ENCODE peak calls at places on chromosomes 16 and 17, in six cellular contexts. One of them, this sample, is unnamed.

GRCh38 chr17:43900858-43901754 is 6.2 kb downstream of the MPP2 start:
- DNase-seq in WTC11: no peak
- DNase-seq in lower leg skin: no peak
- DNase-seq in cardiac fibroblast: no peak
- DNase-seq in psoas muscle: no peak
- DNase-seq in CD4-positive, alpha-beta T cell: no peak
- DNase-seq in this sample: no peak

GRCh38 chr16:6884002-6884401 is 448.6 kb upstream of the RBFOX1 start:
- DNase-seq in WTC11: no peak
- DNase-seq in lower leg skin: no peak
- DNase-seq in cardiac fibroblast: no peak
- DNase-seq in psoas muscle: no peak
- DNase-seq in CD4-positive, alpha-beta T cell: no peak
- DNase-seq in this sample: no peak

GRCh38 chr17:75430159-75430748 is 24.8 kb upstream of the GRB2 start:
- DNase-seq in WTC11: peak
- DNase-seq in lower leg skin: no peak
- DNase-seq in cardiac fibroblast: peak
- DNase-seq in psoas muscle: no peak
- DNase-seq in CD4-positive, alpha-beta T cell: no peak
- DNase-seq in this sample: no peak

GRCh38 chr17:58215685-58216084 is 3.4 kb downstream of the MKS1 start:
- DNase-seq in WTC11: no peak
- DNase-seq in lower leg skin: no peak
- DNase-seq in cardiac fibroblast: no peak
- DNase-seq in psoas muscle: no peak
- DNase-seq in CD4-positive, alpha-beta T cell: no peak
- DNase-seq in this sample: no peak

GRCh38 chr17:75676461-75676860 is 9.3 kb downstream of the SAP30BP start:
- DNase-seq in WTC11: no peak
- DNase-seq in lower leg skin: no peak
- DNase-seq in cardiac fibroblast: no peak
- DNase-seq in psoas muscle: no peak
- DNase-seq in CD4-positive, alpha-beta T cell: no peak
- DNase-seq in this sample: no peak

GRCh38 chr16:81483064-81483969 is 38.7 kb downstream of the CMIP start:
- DNase-seq in WTC11: no peak
- DNase-seq in lower leg skin: no peak
- DNase-seq in cardiac fibroblast: no peak
- DNase-seq in psoas muscle: no peak
- DNase-seq in CD4-positive, alpha-beta T cell: no peak
- DNase-seq in this sample: no peak

GRCh38 chr17:72087876-72088275 is 32.9 kb upstream of the SOX9 start:
- DNase-seq in WTC11: no peak
- DNase-seq in lower leg skin: no peak
- DNase-seq in cardiac fibroblast: no peak
- DNase-seq in psoas muscle: no peak
- DNase-seq in CD4-positive, alpha-beta T cell: no peak
- DNase-seq in this sample: no peak

GRCh38 chr17:17503566-17504130 is 7.5 kb upstream of the RASD1 start:
- DNase-seq in WTC11: no peak
- DNase-seq in lower leg skin: no peak
- DNase-seq in cardiac fibroblast: peak
- DNase-seq in psoas muscle: peak
- DNase-seq in CD4-positive, alpha-beta T cell: no peak
- DNase-seq in this sample: no peak

GRCh38 chr17:35749560-35750412 is 3.3 kb downstream of the GAS2L2 start:
- DNase-seq in WTC11: peak
- DNase-seq in lower leg skin: no peak
- DNase-seq in cardiac fibroblast: peak
- DNase-seq in psoas muscle: no peak
- DNase-seq in CD4-positive, alpha-beta T cell: no peak
- DNase-seq in this sample: no peak

GRCh38 chr17:48240562-48241130 is 133.1 kb downstream of the SNX11 start:
- DNase-seq in WTC11: no peak
- DNase-seq in lower leg skin: no peak
- DNase-seq in cardiac fibroblast: peak
- DNase-seq in psoas muscle: no peak
- DNase-seq in CD4-positive, alpha-beta T cell: no peak
- DNase-seq in this sample: no peak

GRCh38 chr16:50303605-50304466 is 37.5 kb downstream of the ADCY7 start:
- DNase-seq in WTC11: no peak
- DNase-seq in lower leg skin: no peak
- DNase-seq in cardiac fibroblast: peak
- DNase-seq in psoas muscle: no peak
- DNase-seq in CD4-positive, alpha-beta T cell: no peak
- DNase-seq in this sample: no peak

GRCh38 chr16:21959050-21959449 is 5.9 kb downstream of the UQCRC2 start:
- DNase-seq in WTC11: no peak
- DNase-seq in lower leg skin: no peak
- DNase-seq in cardiac fibroblast: no peak
- DNase-seq in psoas muscle: no peak
- DNase-seq in CD4-positive, alpha-beta T cell: no peak
- DNase-seq in this sample: no peak

GRCh38 chr17:47694818-47695663 is 1.1 kb downstream of the TBKBP1 start:
- DNase-seq in WTC11: no peak
- DNase-seq in lower leg skin: peak
- DNase-seq in cardiac fibroblast: peak
- DNase-seq in psoas muscle: peak
- DNase-seq in CD4-positive, alpha-beta T cell: no peak
- DNase-seq in this sample: no peak

GRCh38 chr17:45019177-45019711 is 32.2 kb downstream of the DCAKD start:
- DNase-seq in WTC11: no peak
- DNase-seq in lower leg skin: no peak
- DNase-seq in cardiac fibroblast: peak
- DNase-seq in psoas muscle: peak
- DNase-seq in CD4-positive, alpha-beta T cell: no peak
- DNase-seq in this sample: no peak

GRCh38 chr16:48232459-48233040 is 11.6 kb upstream of the LONP2 start:
- DNase-seq in WTC11: no peak
- DNase-seq in lower leg skin: no peak
- DNase-seq in cardiac fibroblast: no peak
- DNase-seq in psoas muscle: no peak
- DNase-seq in CD4-positive, alpha-beta T cell: no peak
- DNase-seq in this sample: no peak

GRCh38 chr17:39393732-39394131 is 7.7 kb downstream of the FBXL20 start:
- DNase-seq in WTC11: no peak
- DNase-seq in lower leg skin: no peak
- DNase-seq in cardiac fibroblast: peak
- DNase-seq in psoas muscle: no peak
- DNase-seq in CD4-positive, alpha-beta T cell: no peak
- DNase-seq in this sample: no peak

GRCh38 chr17:39208136-39208535 is 8.1 kb downstream of the RPL19 start:
- DNase-seq in WTC11: no peak
- DNase-seq in lower leg skin: no peak
- DNase-seq in cardiac fibroblast: no peak
- DNase-seq in psoas muscle: no peak
- DNase-seq in CD4-positive, alpha-beta T cell: no peak
- DNase-seq in this sample: no peak

GRCh38 chr17:36674278-36674650 is 72.9 kb downstream of the MRM1 start:
- DNase-seq in WTC11: no peak
- DNase-seq in lower leg skin: no peak
- DNase-seq in cardiac fibroblast: no peak
- DNase-seq in psoas muscle: no peak
- DNase-seq in CD4-positive, alpha-beta T cell: peak
- DNase-seq in this sample: no peak

GRCh38 chr17:27760069-27760885 is 40.1 kb downstream of the NOS2 start:
- DNase-seq in WTC11: peak
- DNase-seq in lower leg skin: peak
- DNase-seq in cardiac fibroblast: peak
- DNase-seq in psoas muscle: peak
- DNase-seq in CD4-positive, alpha-beta T cell: peak
- DNase-seq in this sample: no peak

GRCh38 chr16:48409839-48410610 is 24.8 kb upstream of the SIAH1 start:
- DNase-seq in WTC11: no peak
- DNase-seq in lower leg skin: peak
- DNase-seq in cardiac fibroblast: peak
- DNase-seq in psoas muscle: no peak
- DNase-seq in CD4-positive, alpha-beta T cell: no peak
- DNase-seq in this sample: no peak

GRCh38 chr17:82882715-82883446 is 43.1 kb upstream of the ZNF750 start:
- DNase-seq in WTC11: no peak
- DNase-seq in lower leg skin: no peak
- DNase-seq in cardiac fibroblast: no peak
- DNase-seq in psoas muscle: no peak
- DNase-seq in CD4-positive, alpha-beta T cell: peak
- DNase-seq in this sample: peak

GRCh38 chr16:57505169-57505568 is 18.9 kb upstream of the DOK4 start:
- DNase-seq in WTC11: no peak
- DNase-seq in lower leg skin: no peak
- DNase-seq in cardiac fibroblast: no peak
- DNase-seq in psoas muscle: no peak
- DNase-seq in CD4-positive, alpha-beta T cell: no peak
- DNase-seq in this sample: no peak

GRCh38 chr16:88063201-88063773 is 112.1 kb downstream of the BANP start:
- DNase-seq in WTC11: no peak
- DNase-seq in lower leg skin: peak
- DNase-seq in cardiac fibroblast: peak
- DNase-seq in psoas muscle: peak
- DNase-seq in CD4-positive, alpha-beta T cell: no peak
- DNase-seq in this sample: no peak
- TF ChIP-seq CTCF in WTC11: no peak
- TF ChIP-seq CTCF in lower leg skin: no peak
- TF ChIP-seq CTCF in cardiac fibroblast: peak
- TF ChIP-seq CTCF in psoas muscle: no peak
- TF ChIP-seq CTCF in CD4-positive, alpha-beta T cell: no peak
- TF ChIP-seq CTCF in this sample: no peak

DNA sequence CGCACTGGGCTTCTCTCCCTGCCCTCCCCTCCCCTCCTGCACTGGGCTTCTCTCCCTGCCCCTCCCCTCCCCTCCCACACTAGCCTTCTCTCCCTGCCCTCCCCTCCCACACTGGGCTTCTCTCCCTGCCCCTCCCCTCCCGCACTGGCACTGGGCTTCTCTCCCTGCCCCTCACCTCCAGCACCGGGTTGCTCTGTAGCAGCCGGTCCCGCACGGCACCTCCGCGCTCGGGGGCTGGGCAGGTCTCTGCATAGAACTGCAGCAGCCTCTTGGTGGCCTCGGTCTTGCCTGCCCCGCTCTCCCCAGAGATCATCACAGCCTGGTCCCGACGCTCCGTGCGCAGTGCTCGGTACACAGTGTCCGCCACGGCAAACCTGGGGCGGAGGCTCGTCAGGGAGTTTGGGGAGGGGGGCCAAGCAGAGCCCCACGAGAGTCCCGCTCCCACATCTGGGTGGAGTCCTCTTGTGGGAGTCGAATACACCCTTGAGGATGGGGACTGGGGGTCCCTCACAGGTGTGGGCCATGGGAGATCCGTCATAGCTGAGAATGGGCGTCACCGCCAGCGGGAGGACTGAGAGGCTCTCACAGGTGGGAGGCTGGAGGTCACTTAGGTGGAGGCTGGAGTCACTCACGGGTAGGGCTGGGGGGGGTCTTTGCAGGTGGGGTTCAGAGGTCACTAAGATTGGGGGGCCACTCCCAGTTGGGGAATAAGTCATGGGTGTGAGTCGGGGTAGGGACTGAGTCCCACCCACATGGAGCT is 9.6 kb downstream of the MYO1C start:
- DNase-seq in WTC11: no peak
- DNase-seq in lower leg skin: no peak
- DNase-seq in cardiac fibroblast: no peak
- DNase-seq in psoas muscle: no peak
- DNase-seq in CD4-positive, alpha-beta T cell: no peak
- DNase-seq in this sample: no peak
- TF ChIP-seq CTCF in WTC11: no peak
- TF ChIP-seq CTCF in lower leg skin: no peak
- TF ChIP-seq CTCF in cardiac fibroblast: no peak
- TF ChIP-seq CTCF in psoas muscle: no peak
- TF ChIP-seq CTCF in CD4-positive, alpha-beta T cell: no peak
- TF ChIP-seq CTCF in this sample: no peak

DNA sequence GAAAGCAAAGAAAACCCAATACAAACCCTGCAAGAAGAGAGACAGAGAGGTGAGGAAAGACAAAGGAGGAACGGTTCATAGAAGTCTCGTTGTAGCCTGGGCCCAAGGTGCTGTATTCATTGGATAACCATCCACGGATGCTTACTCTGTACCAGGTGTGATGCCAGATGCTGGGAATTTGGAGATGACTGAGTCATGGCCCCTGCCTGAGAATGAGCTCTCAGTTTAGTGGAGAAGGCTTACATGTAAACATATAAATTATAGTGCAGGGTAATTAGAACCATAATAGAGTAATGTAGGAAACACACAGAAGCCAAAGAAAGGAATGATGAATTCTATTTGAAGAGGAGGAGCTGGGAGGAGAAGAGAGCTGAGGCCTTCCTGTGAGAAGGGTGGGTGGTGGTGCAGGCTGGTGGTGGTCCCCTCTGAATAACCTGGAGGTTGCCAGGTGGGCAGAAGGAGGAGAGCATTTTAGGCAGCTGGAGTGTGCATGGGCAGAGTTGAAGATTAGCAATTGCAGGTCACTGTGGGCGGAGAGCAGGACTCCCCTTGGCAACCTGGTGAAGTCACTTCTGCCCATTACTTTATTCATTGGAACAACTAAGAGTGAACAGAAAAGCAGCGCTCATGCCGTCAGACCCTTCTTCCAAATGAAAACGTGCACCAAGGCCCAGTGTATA is 7.7 kb upstream of the ZG16 start:
- DNase-seq in WTC11: no peak
- DNase-seq in lower leg skin: no peak
- DNase-seq in cardiac fibroblast: no peak
- DNase-seq in psoas muscle: no peak
- DNase-seq in CD4-positive, alpha-beta T cell: no peak
- DNase-seq in this sample: no peak
- TF ChIP-seq CTCF in WTC11: no peak
- TF ChIP-seq CTCF in lower leg skin: no peak
- TF ChIP-seq CTCF in cardiac fibroblast: no peak
- TF ChIP-seq CTCF in psoas muscle: no peak
- TF ChIP-seq CTCF in CD4-positive, alpha-beta T cell: no peak
- TF ChIP-seq CTCF in this sample: no peak

GRCh38 chr16:2465653-2466415 is 5.3 kb upstream of the NTN3 start:
- DNase-seq in WTC11: peak
- DNase-seq in lower leg skin: no peak
- DNase-seq in cardiac fibroblast: no peak
- DNase-seq in psoas muscle: no peak
- DNase-seq in CD4-positive, alpha-beta T cell: no peak
- DNase-seq in this sample: no peak
- TF ChIP-seq CTCF in WTC11: no peak
- TF ChIP-seq CTCF in lower leg skin: no peak
- TF ChIP-seq CTCF in cardiac fibroblast: peak
- TF ChIP-seq CTCF in psoas muscle: no peak
- TF ChIP-seq CTCF in CD4-positive, alpha-beta T cell: no peak
- TF ChIP-seq CTCF in this sample: peak

DNA sequence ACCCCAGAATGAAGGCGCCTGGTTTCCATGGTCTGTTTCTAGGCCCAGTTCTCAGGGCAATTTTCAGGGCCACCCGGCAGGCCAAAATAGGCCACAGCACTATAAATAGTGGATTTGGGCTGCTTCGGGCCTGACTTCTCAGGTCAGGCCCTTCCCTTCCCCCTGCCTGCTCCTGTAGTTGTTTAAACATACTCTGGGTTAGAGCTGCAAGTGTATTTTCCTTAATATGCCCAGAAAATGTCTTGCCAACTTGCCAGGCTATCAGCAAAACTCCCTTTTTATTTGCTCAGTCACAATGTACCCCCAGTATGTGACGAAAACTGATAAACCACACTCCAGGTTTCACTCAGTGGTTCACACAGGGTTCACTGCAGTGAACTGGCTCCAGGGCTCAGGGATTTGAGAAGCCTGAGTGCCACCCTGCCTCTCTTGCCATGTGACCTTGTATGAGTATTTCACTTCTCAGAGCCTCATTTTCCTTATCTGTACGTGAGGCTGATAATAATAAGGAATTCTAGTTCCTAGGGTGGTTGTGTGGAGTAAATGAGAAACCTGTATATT is 76.5 kb downstream of the GPRC5B start:
- DNase-seq in WTC11: no peak
- DNase-seq in lower leg skin: no peak
- DNase-seq in cardiac fibroblast: peak
- DNase-seq in psoas muscle: no peak
- DNase-seq in CD4-positive, alpha-beta T cell: no peak
- DNase-seq in this sample: no peak
- TF ChIP-seq CTCF in WTC11: no peak
- TF ChIP-seq CTCF in lower leg skin: no peak
- TF ChIP-seq CTCF in cardiac fibroblast: no peak
- TF ChIP-seq CTCF in psoas muscle: no peak
- TF ChIP-seq CTCF in CD4-positive, alpha-beta T cell: no peak
- TF ChIP-seq CTCF in this sample: no peak